ENCODE peak calls at places on chromosomes 6 and 20, in six cellular contexts. One of them, this sample, is unnamed.

GRCh38 chr20:16569218-16570153 is 3.8 kb downstream of the KIF16B start:
- DNase-seq in GM06990: no peak
- DNase-seq in bronchial epithelial cell: no peak
- DNase-seq in AG09319: no peak
- DNase-seq in OCI-LY7: no peak
- DNase-seq in ovary: no peak
- DNase-seq in this sample: no peak

GRCh38 chr6:128605961-128606360 is 85.6 kb upstream of the PTPRK start:
- DNase-seq in AG09319: no peak
- DNase-seq in ovary: no peak
- DNase-seq in OCI-LY7: no peak
- DNase-seq in bronchial epithelial cell: peak
- DNase-seq in GM06990: no peak
- DNase-seq in this sample: peak

GRCh38 chr20:5118220-5119142 is 1.3 kb downstream of the PCNA start:
- DNase-seq in AG09319: no peak
- DNase-seq in bronchial epithelial cell: peak
- DNase-seq in ovary: no peak
- DNase-seq in GM06990: no peak
- DNase-seq in OCI-LY7: peak
- DNase-seq in this sample: no peak

GRCh38 chr20:5489596-5489995 is 172.8 kb upstream of the PROKR2 start:
- DNase-seq in bronchial epithelial cell: no peak
- DNase-seq in GM06990: no peak
- DNase-seq in OCI-LY7: no peak
- DNase-seq in AG09319: no peak
- DNase-seq in ovary: no peak
- DNase-seq in this sample: no peak

GRCh38 chr6:53112871-53113270 is 35.8 kb downstream of the GCM1 start:
- DNase-seq in AG09319: no peak
- DNase-seq in OCI-LY7: no peak
- DNase-seq in bronchial epithelial cell: peak
- DNase-seq in ovary: no peak
- DNase-seq in GM06990: no peak
- DNase-seq in this sample: no peak

GRCh38 chr20:37346232-37346525 is 239 bp downstream of the SRC start:
- DNase-seq in bronchial epithelial cell: no peak
- DNase-seq in AG09319: no peak
- DNase-seq in GM06990: no peak
- DNase-seq in OCI-LY7: no peak
- DNase-seq in ovary: no peak
- DNase-seq in this sample: no peak

GRCh38 chr20:63159826-63160640 is 55.9 kb downstream of the YTHDF1 start:
- DNase-seq in OCI-LY7: no peak
- DNase-seq in bronchial epithelial cell: no peak
- DNase-seq in ovary: no peak
- DNase-seq in AG09319: no peak
- DNase-seq in GM06990: no peak
- DNase-seq in this sample: no peak

GRCh38 chr6:113642714-113643442 is 214.3 kb upstream of the MARCKS start:
- DNase-seq in OCI-LY7: peak
- DNase-seq in GM06990: peak
- DNase-seq in ovary: no peak
- DNase-seq in bronchial epithelial cell: no peak
- DNase-seq in AG09319: no peak
- DNase-seq in this sample: no peak

GRCh38 chr6:54053893-54054391 is 57.3 kb upstream of the MLIP start:
- DNase-seq in OCI-LY7: no peak
- DNase-seq in ovary: no peak
- DNase-seq in GM06990: no peak
- DNase-seq in AG09319: peak
- DNase-seq in bronchial epithelial cell: peak
- DNase-seq in this sample: peak

GRCh38 chr6:16045238-16045637 is 83.6 kb upstream of the MYLIP start:
- DNase-seq in AG09319: no peak
- DNase-seq in OCI-LY7: no peak
- DNase-seq in bronchial epithelial cell: peak
- DNase-seq in GM06990: no peak
- DNase-seq in ovary: no peak
- DNase-seq in this sample: no peak

GRCh38 chr6:67875877-67876383 is 759.2 kb upstream of the ADGRB3 start:
- DNase-seq in ovary: no peak
- DNase-seq in OCI-LY7: no peak
- DNase-seq in GM06990: no peak
- DNase-seq in AG09319: no peak
- DNase-seq in bronchial epithelial cell: no peak
- DNase-seq in this sample: no peak

GRCh38 chr6:15689586-15690450 is 27.0 kb upstream of the DTNBP1 start:
- DNase-seq in ovary: no peak
- DNase-seq in GM06990: no peak
- DNase-seq in bronchial epithelial cell: no peak
- DNase-seq in OCI-LY7: no peak
- DNase-seq in AG09319: no peak
- DNase-seq in this sample: no peak

GRCh38 chr6:20334334-20334733 is 67.3 kb upstream of the E2F3 start:
- DNase-seq in OCI-LY7: no peak
- DNase-seq in GM06990: no peak
- DNase-seq in AG09319: no peak
- DNase-seq in ovary: no peak
- DNase-seq in bronchial epithelial cell: no peak
- DNase-seq in this sample: no peak

GRCh38 chr20:41573955-41574354 is 44.2 kb downstream of the CHD6 start:
- DNase-seq in AG09319: no peak
- DNase-seq in bronchial epithelial cell: no peak
- DNase-seq in ovary: no peak
- DNase-seq in OCI-LY7: no peak
- DNase-seq in GM06990: no peak
- DNase-seq in this sample: no peak

GRCh38 chr6:96851858-96852257 is 14.6 kb upstream of the GPR63 start:
- DNase-seq in bronchial epithelial cell: no peak
- DNase-seq in GM06990: no peak
- DNase-seq in ovary: no peak
- DNase-seq in AG09319: no peak
- DNase-seq in OCI-LY7: no peak
- DNase-seq in this sample: no peak

GRCh38 chr6:144378437-144378836 is 93.3 kb downstream of the UTRN start:
- DNase-seq in bronchial epithelial cell: peak
- DNase-seq in GM06990: no peak
- DNase-seq in AG09319: no peak
- DNase-seq in OCI-LY7: no peak
- DNase-seq in ovary: no peak
- DNase-seq in this sample: no peak

GRCh38 chr6:144379356-144379755 is 94.2 kb downstream of the UTRN start:
- DNase-seq in AG09319: no peak
- DNase-seq in OCI-LY7: no peak
- DNase-seq in bronchial epithelial cell: peak
- DNase-seq in ovary: no peak
- DNase-seq in GM06990: no peak
- DNase-seq in this sample: peak

GRCh38 chr6:144384427-144384826 is 99.3 kb downstream of the UTRN start:
- DNase-seq in GM06990: no peak
- DNase-seq in AG09319: no peak
- DNase-seq in bronchial epithelial cell: no peak
- DNase-seq in ovary: no peak
- DNase-seq in OCI-LY7: no peak
- DNase-seq in this sample: no peak

GRCh38 chr6:144377586-144377985 is 92.5 kb downstream of the UTRN start:
- DNase-seq in OCI-LY7: no peak
- DNase-seq in ovary: no peak
- DNase-seq in GM06990: no peak
- DNase-seq in AG09319: peak
- DNase-seq in bronchial epithelial cell: peak
- DNase-seq in this sample: peak

GRCh38 chr6:144383336-144383735 is 98.2 kb downstream of the UTRN start:
- DNase-seq in GM06990: no peak
- DNase-seq in ovary: no peak
- DNase-seq in AG09319: no peak
- DNase-seq in bronchial epithelial cell: no peak
- DNase-seq in OCI-LY7: no peak
- DNase-seq in this sample: no peak
- TF ChIP-seq CTCF in GM06990: no peak
- TF ChIP-seq CTCF in ovary: no peak
- TF ChIP-seq CTCF in AG09319: no peak
- TF ChIP-seq CTCF in bronchial epithelial cell: no peak
- TF ChIP-seq CTCF in OCI-LY7: no peak
- TF ChIP-seq CTCF in this sample: no peak

GRCh38 chr6:64085126-64085525 is 449.5 kb downstream of the PHF3 start:
- DNase-seq in bronchial epithelial cell: no peak
- DNase-seq in ovary: no peak
- DNase-seq in GM06990: no peak
- DNase-seq in AG09319: no peak
- DNase-seq in OCI-LY7: no peak
- DNase-seq in this sample: no peak

GRCh38 chr6:64081459-64081858 is 445.9 kb downstream of the PHF3 start:
- DNase-seq in GM06990: no peak
- DNase-seq in AG09319: no peak
- DNase-seq in bronchial epithelial cell: peak
- DNase-seq in OCI-LY7: no peak
- DNase-seq in ovary: no peak
- DNase-seq in this sample: no peak

GRCh38 chr6:64083261-64083660 is 447.7 kb downstream of the PHF3 start:
- DNase-seq in GM06990: peak
- DNase-seq in bronchial epithelial cell: no peak
- DNase-seq in OCI-LY7: no peak
- DNase-seq in AG09319: no peak
- DNase-seq in ovary: no peak
- DNase-seq in this sample: no peak

GRCh38 chr6:64084201-64084663 is 448.6 kb downstream of the PHF3 start:
- DNase-seq in AG09319: no peak
- DNase-seq in ovary: no peak
- DNase-seq in bronchial epithelial cell: no peak
- DNase-seq in GM06990: no peak
- DNase-seq in OCI-LY7: no peak
- DNase-seq in this sample: no peak
- TF ChIP-seq CTCF in AG09319: no peak
- TF ChIP-seq CTCF in ovary: no peak
- TF ChIP-seq CTCF in bronchial epithelial cell: no peak
- TF ChIP-seq CTCF in GM06990: no peak
- TF ChIP-seq CTCF in OCI-LY7: no peak
- TF ChIP-seq CTCF in this sample: no peak

DNA sequence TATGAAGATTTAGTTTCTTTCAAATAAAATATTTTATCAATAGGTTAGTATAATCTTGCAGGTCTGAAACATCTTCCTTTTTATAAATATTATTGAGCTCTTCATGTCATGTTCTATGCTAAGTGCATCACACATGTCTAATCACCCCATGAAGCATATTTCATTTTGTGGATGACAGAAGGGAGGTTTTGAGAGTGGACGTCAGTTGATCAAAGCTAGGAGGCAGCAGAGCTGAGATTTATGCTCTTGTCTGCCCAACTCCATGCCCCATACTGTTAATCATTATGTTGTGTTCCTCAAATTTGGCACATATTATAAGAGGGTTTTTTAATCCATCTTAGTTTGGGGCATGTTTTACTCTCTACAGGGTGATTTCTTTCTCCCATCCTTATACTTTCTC is 22.7 kb downstream of the DSE start:
- DNase-seq in ovary: no peak
- DNase-seq in OCI-LY7: no peak
- DNase-seq in GM06990: no peak
- DNase-seq in AG09319: no peak
- DNase-seq in bronchial epithelial cell: no peak
- DNase-seq in this sample: no peak
- TF ChIP-seq CTCF in ovary: no peak
- TF ChIP-seq CTCF in OCI-LY7: peak
- TF ChIP-seq CTCF in GM06990: peak
- TF ChIP-seq CTCF in AG09319: no peak
- TF ChIP-seq CTCF in bronchial epithelial cell: no peak
- TF ChIP-seq CTCF in this sample: peak

DNA sequence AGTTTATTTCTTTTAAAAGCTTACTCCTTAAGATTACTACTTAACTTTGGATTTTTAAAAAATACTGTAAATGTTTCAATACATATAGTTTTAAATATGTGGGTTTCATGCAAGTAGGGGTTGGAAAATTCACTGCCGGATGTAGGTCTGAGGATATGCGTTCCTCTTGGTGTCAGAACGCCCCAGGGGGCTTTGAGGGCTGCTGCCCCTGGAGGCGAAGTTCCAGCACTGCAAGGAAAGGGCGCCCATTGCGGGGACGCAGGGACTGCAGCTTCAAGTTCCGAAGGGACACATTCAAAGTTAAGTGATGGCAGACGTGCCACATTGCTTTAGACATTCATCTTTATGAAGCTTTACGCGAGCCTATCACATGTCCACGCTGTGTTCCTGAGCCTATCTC is 152.9 kb downstream of the SOD2 start:
- DNase-seq in ovary: no peak
- DNase-seq in bronchial epithelial cell: no peak
- DNase-seq in OCI-LY7: peak
- DNase-seq in AG09319: no peak
- DNase-seq in GM06990: no peak
- DNase-seq in this sample: no peak
- TF ChIP-seq CTCF in ovary: no peak
- TF ChIP-seq CTCF in bronchial epithelial cell: no peak
- TF ChIP-seq CTCF in OCI-LY7: peak
- TF ChIP-seq CTCF in AG09319: no peak
- TF ChIP-seq CTCF in GM06990: peak
- TF ChIP-seq CTCF in this sample: peak

GRCh38 chr6:136526196-136526930 is 23.9 kb downstream of the MAP7 start:
- DNase-seq in bronchial epithelial cell: peak
- DNase-seq in GM06990: no peak
- DNase-seq in ovary: peak
- DNase-seq in OCI-LY7: no peak
- DNase-seq in AG09319: no peak
- DNase-seq in this sample: peak
- TF ChIP-seq CTCF in bronchial epithelial cell: peak
- TF ChIP-seq CTCF in GM06990: no peak
- TF ChIP-seq CTCF in ovary: no peak
- TF ChIP-seq CTCF in OCI-LY7: no peak
- TF ChIP-seq CTCF in AG09319: peak
- TF ChIP-seq CTCF in this sample: peak

GRCh38 chr20:19838981-19839576 is 81.0 kb downstream of the RIN2 start:
- DNase-seq in OCI-LY7: no peak
- DNase-seq in ovary: no peak
- DNase-seq in AG09319: no peak
- DNase-seq in bronchial epithelial cell: no peak
- DNase-seq in GM06990: no peak
- DNase-seq in this sample: no peak
- TF ChIP-seq CTCF in OCI-LY7: no peak
- TF ChIP-seq CTCF in ovary: no peak
- TF ChIP-seq CTCF in AG09319: no peak
- TF ChIP-seq CTCF in bronchial epithelial cell: no peak
- TF ChIP-seq CTCF in GM06990: no peak
- TF ChIP-seq CTCF in this sample: no peak

This sample was measured in HFFc6.